ENCODE peak calls at places on chromosome 20, in ten cellular contexts. P is endothelial cell; X is CD8-positive, alpha-beta T cell; R is K562; L is WTC11; Q is foreskin keratinocyte; U is A549; B is suprapubic skin; Z is natural killer cell; V is retinal pigment epithelial cell. W is an unnamed sample.

GRCh38 chr20:53872561-53873248 is 197.7 kb downstream of the BCAS1 start:
- DNase-seq in P (no peak), X (no peak), R (no peak), L (no peak), Q (no peak), U (no peak), B (no peak), Z (no peak), V (no peak), W (no peak)

GRCh38 chr20:20837574-20838021 is 125.2 kb upstream of the RALGAPA2 start:
- DNase-seq in P (peak), X (no peak), R (peak), L (peak), Q (no peak), U (peak), B (no peak), Z (no peak), V (no peak), W (peak)

GRCh38 chr20:38275815-38276550 is 15.4 kb upstream of the KIAA1755 start:
- DNase-seq in P (no peak), X (no peak), R (peak), L (no peak), Q (peak), U (no peak), B (peak), Z (no peak), V (no peak), W (no peak)

GRCh38 chr20:46438156-46438750 is 31.8 kb upstream of the ELMO2 start:
- DNase-seq in P (peak), X (no peak), R (peak), L (no peak), Q (no peak), U (peak), B (no peak), Z (no peak), V (no peak), W (no peak)

GRCh38 chr20:19543114-19543513 is 214.9 kb upstream of the RIN2 start:
- DNase-seq in P (no peak), X (no peak), R (no peak), L (no peak), Q (no peak), U (no peak), B (no peak), Z (no peak), V (no peak), W (no peak)

GRCh38 chr20:54382419-54382818 is 93.0 kb upstream of the DOK5 start:
- DNase-seq in P (no peak), X (no peak), R (no peak), L (no peak), Q (no peak), U (no peak), B (no peak), Z (no peak), V (no peak), W (no peak)

GRCh38 chr20:37275125-37275524 is 13.5 kb upstream of the GHRH start:
- DNase-seq in P (no peak), X (no peak), R (no peak), L (no peak), Q (no peak), U (no peak), B (no peak), Z (no peak), V (no peak), W (no peak)

GRCh38 chr20:44198872-44199271 is 11.7 kb downstream of the OSER1 start:
- DNase-seq in P (no peak), X (no peak), R (no peak), L (no peak), Q (no peak), U (no peak), B (no peak), Z (no peak), V (no peak), W (no peak)

GRCh38 chr20:41717464-41717863 is 99.3 kb upstream of the CHD6 start:
- DNase-seq in P (no peak), X (no peak), R (peak), L (no peak), Q (no peak), U (no peak), B (no peak), Z (no peak), V (no peak), W (no peak)

GRCh38 chr20:38123021-38123587 is 42.0 kb downstream of the TGM2 start:
- DNase-seq in P (no peak), X (no peak), R (peak), L (no peak), Q (no peak), U (no peak), B (peak), Z (no peak), V (no peak), W (no peak)

GRCh38 chr20:21179796-21180195 is 53.9 kb downstream of the KIZ start:
- DNase-seq in P (no peak), X (no peak), R (no peak), L (no peak), Q (no peak), U (no peak), B (no peak), Z (no peak), V (no peak), W (no peak)

GRCh38 chr20:10504893-10505292 is 69.8 kb downstream of the SLX4IP start:
- DNase-seq in P (no peak), X (no peak), R (no peak), L (no peak), Q (no peak), U (no peak), B (no peak), Z (no peak), V (no peak), W (no peak)

GRCh38 chr20:16107172-16107870 is 465.9 kb downstream of the KIF16B start:
- DNase-seq in P (no peak), X (no peak), R (no peak), L (peak), Q (no peak), U (no peak), B (no peak), Z (no peak), V (no peak), W (no peak)

GRCh38 chr20:24720957-24721356 is 228.1 kb upstream of the CST7 start:
- DNase-seq in P (no peak), X (no peak), R (no peak), L (no peak), Q (no peak), U (no peak), B (no peak), Z (no peak), V (no peak), W (no peak)

GRCh38 chr20:39623584-39624234 is 661.6 kb downstream of the DHX35 start:
- DNase-seq in P (no peak), X (no peak), R (no peak), L (no peak), Q (no peak), U (no peak), B (no peak), Z (no peak), V (no peak), W (no peak)

GRCh38 chr20:51757226-51757625 is 11.0 kb downstream of the ATP9A start:
- DNase-seq in P (no peak), X (no peak), R (no peak), L (no peak), Q (no peak), U (no peak), B (no peak), Z (no peak), V (no peak), W (no peak)

GRCh38 chr20:23131766-23132165 is 45.6 kb upstream of the CD93 start:
- DNase-seq in P (no peak), X (no peak), R (no peak), L (no peak), Q (no peak), U (no peak), B (no peak), Z (no peak), V (no peak), W (no peak)

GRCh38 chr20:20411382-20411781 is 43.5 kb downstream of the INSM1 start:
- DNase-seq in P (no peak), X (no peak), R (no peak), L (no peak), Q (no peak), U (no peak), B (no peak), Z (no peak), V (no peak), W (no peak)

GRCh38 chr20:59751075-59751711 is 146.9 kb downstream of the PHACTR3 start:
- DNase-seq in P (peak), X (no peak), R (peak), L (peak), Q (no peak), U (peak), B (no peak), Z (no peak), V (no peak), W (peak)

GRCh38 chr20:9119776-9120175 is 50.9 kb downstream of the PLCB4 start:
- DNase-seq in P (no peak), X (no peak), R (no peak), L (no peak), Q (peak), U (no peak), B (no peak), Z (no peak), V (peak), W (no peak)

GRCh38 chr20:47241345-47241781 is 115.1 kb downstream of the ZMYND8 start:
- DNase-seq in P (no peak), X (no peak), R (no peak), L (no peak), Q (no peak), U (no peak), B (no peak), Z (no peak), V (no peak), W (no peak)

GRCh38 chr20:18609741-18610140 is 21.9 kb downstream of the DTD1 start:
- DNase-seq in P (no peak), X (no peak), R (no peak), L (no peak), Q (peak), U (no peak), B (no peak), Z (no peak), V (no peak), W (no peak)

GRCh38 chr20:23820493-23820892 is 6.0 kb downstream of the CST2 start:
- DNase-seq in P (no peak), X (no peak), R (no peak), L (no peak), Q (no peak), U (no peak), B (no peak), Z (no peak), V (no peak), W (no peak)

GRCh38 chr20:41413169-41413568 is 46.6 kb upstream of the EMILIN3 start:
- DNase-seq in P (no peak), X (no peak), R (no peak), L (no peak), Q (no peak), U (no peak), B (no peak), Z (no peak), V (no peak), W (no peak)

GRCh38 chr20:14892782-14893181 is 555.4 kb upstream of the FLRT3 start:
- DNase-seq in P (no peak), X (no peak), R (no peak), L (no peak), Q (no peak), U (no peak), B (no peak), Z (no peak), V (no peak), W (no peak)

GRCh38 chr20:8062781-8063180 is 43.2 kb upstream of the TMX4 start:
- DNase-seq in P (no peak), X (no peak), R (no peak), L (no peak), Q (no peak), U (no peak), B (no peak), Z (no peak), V (no peak), W (no peak)

GRCh38 chr20:40319056-40319455 is 370.0 kb downstream of the MAFB start:
- DNase-seq in P (no peak), X (no peak), R (no peak), L (no peak), Q (no peak), U (no peak), B (no peak), Z (no peak), V (no peak), W (no peak)

GRCh38 chr20:37309941-37310590 is 20.6 kb downstream of the MANBAL start:
- DNase-seq in P (no peak), X (no peak), R (no peak), L (no peak), Q (no peak), U (no peak), B (peak), Z (no peak), V (no peak), W (no peak)

GRCh38 chr20:15610700-15611277 is 962.5 kb downstream of the KIF16B start:
- DNase-seq in P (no peak), X (no peak), R (no peak), L (no peak), Q (no peak), U (no peak), B (no peak), Z (no peak), V (no peak), W (no peak)

GRCh38 chr20:21609221-21609620 is 95.4 kb upstream of the NKX2-2 start:
- DNase-seq in P (no peak), X (no peak), R (no peak), L (no peak), Q (no peak), U (no peak), B (no peak), Z (no peak), V (no peak), W (no peak)

GRCh38 chr20:14453259-14453658 is 115.8 kb upstream of the FLRT3 start:
- DNase-seq in P (no peak), X (no peak), R (no peak), L (no peak), Q (no peak), U (no peak), B (no peak), Z (no peak), V (no peak), W (no peak)

GRCh38 chr20:19712737-19713260 is 45.3 kb upstream of the RIN2 start:
- DNase-seq in P (no peak), X (no peak), R (no peak), L (no peak), Q (no peak), U (no peak), B (no peak), Z (no peak), V (no peak), W (no peak)

GRCh38 chr20:34124469-34125249 is 12.6 kb upstream of the EIF2S2 start:
- DNase-seq in P (no peak), X (no peak), R (no peak), L (no peak), Q (no peak), U (no peak), B (no peak), Z (no peak), V (no peak), W (no peak)

GRCh38 chr20:37346526-37347346 is 796 bp downstream of the SRC start:
- DNase-seq in P (no peak), X (no peak), R (no peak), L (no peak), Q (no peak), U (no peak), B (no peak), Z (no peak), V (no peak), W (peak)

GRCh38 chr20:38073307-38074010 is 39.9 kb downstream of the RPRD1B start:
- DNase-seq in P (peak), X (no peak), R (peak), L (no peak), Q (peak), U (no peak), B (no peak), Z (no peak), V (peak), W (peak)

GRCh38 chr20:46928580-46929132 is 34.0 kb downstream of the EYA2 start:
- DNase-seq in P (no peak), X (no peak), R (no peak), L (no peak), Q (no peak), U (no peak), B (no peak), Z (no peak), V (no peak), W (no peak)

GRCh38 chr20:17568972-17569471 is 853 bp upstream of the DSTN start:
- DNase-seq in P (peak), X (no peak), R (peak), L (peak), Q (peak), U (peak), B (peak), Z (no peak), V (peak), W (peak)

GRCh38 chr20:13703265-13703664 is 64.5 kb upstream of the TASP1 start:
- DNase-seq in P (no peak), X (no peak), R (peak), L (peak), Q (no peak), U (no peak), B (no peak), Z (no peak), V (no peak), W (no peak)

GRCh38 chr20:8361008-8361652 is 229.1 kb downstream of the PLCB1 start:
- DNase-seq in P (no peak), X (no peak), R (no peak), L (no peak), Q (no peak), U (no peak), B (no peak), Z (no peak), V (no peak), W (no peak)

GRCh38 chr20:49046087-49046900 is at the start of gene CSE1L:
- DNase-seq in P (peak), X (peak), R (peak), L (peak), Q (peak), U (peak), B (peak), Z (peak), V (peak), W (peak)
- TF ChIP-seq CTCF in P (no peak), X (no peak), R (no peak), L (no peak), Q (no peak), U (no peak), B (no peak), Z (no peak), V (no peak), W (no peak)

DNA sequence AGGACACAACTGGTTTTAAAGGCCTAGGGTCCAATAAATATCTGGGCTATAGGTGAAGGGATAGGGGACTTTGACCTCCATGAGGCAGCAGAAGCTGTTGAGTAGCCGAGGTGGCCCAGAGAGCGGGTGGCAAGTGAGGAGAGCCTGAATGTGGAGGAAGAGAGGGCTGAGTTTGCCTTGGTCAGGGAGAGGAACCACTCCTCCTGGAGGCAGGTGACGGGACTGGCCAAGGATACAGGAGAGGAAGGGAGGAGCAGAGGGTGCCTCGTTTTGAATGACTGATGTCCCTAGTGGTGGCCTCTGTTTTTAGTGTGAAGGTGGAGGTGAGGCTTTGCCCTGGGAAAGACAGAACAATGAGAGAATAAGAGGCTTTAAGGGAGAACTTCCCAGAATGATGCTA is 19.1 kb upstream of the AAR2 start:
- DNase-seq in P (no peak), X (no peak), R (peak), L (peak), Q (no peak), U (peak), B (no peak), Z (no peak), V (no peak), W (no peak)
- TF ChIP-seq CTCF in P (peak), X (no peak), R (peak), L (peak), Q (peak), U (no peak), B (no peak), Z (no peak), V (peak), W (peak)

DNA sequence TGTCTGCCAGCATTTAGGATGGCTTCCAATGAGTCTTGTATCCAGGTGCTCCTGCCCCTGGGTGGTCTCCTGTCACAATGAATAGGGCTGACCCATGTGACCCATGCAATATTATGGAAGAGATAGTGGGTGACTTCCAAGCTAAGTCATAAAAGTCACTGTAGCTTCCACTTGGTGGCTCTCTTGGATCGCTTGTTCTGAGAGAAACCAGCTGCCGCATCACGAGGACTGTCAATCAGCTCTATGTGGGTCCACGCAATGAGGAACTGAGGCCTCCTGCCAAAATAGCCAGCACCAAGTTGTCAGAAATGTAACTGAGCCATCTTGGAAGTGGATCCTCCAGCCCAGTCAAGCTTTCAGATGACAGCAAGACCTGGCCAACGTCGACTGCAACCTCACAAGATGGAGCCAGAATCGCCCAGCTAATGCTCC is 14.9 kb upstream of the MATN4 start:
- DNase-seq in P (no peak), X (no peak), R (peak), L (no peak), Q (no peak), U (no peak), B (no peak), Z (no peak), V (no peak), W (no peak)
- TF ChIP-seq CTCF in P (no peak), X (no peak), R (peak), L (no peak), Q (peak), U (peak), B (no peak), Z (no peak), V (peak), W (no peak)

GRCh38 chr20:50666709-50667310 is 24.5 kb downstream of the RIPOR3 start:
- DNase-seq in P (no peak), X (no peak), R (peak), L (no peak), Q (no peak), U (no peak), B (no peak), Z (no peak), V (no peak), W (no peak)

GRCh38 chr20:50659975-50660670 is 31.2 kb downstream of the RIPOR3 start:
- DNase-seq in P (no peak), X (no peak), R (no peak), L (no peak), Q (no peak), U (no peak), B (no peak), Z (no peak), V (no peak), W (no peak)

GRCh38 chr20:50664248-50664647 is 27.1 kb downstream of the RIPOR3 start:
- DNase-seq in P (no peak), X (no peak), R (no peak), L (no peak), Q (no peak), U (no peak), B (no peak), Z (no peak), V (no peak), W (no peak)

GRCh38 chr20:50658804-50659380 is 32.5 kb downstream of the RIPOR3 start:
- DNase-seq in P (no peak), X (no peak), R (no peak), L (no peak), Q (no peak), U (no peak), B (no peak), Z (no peak), V (no peak), W (no peak)

DNA sequence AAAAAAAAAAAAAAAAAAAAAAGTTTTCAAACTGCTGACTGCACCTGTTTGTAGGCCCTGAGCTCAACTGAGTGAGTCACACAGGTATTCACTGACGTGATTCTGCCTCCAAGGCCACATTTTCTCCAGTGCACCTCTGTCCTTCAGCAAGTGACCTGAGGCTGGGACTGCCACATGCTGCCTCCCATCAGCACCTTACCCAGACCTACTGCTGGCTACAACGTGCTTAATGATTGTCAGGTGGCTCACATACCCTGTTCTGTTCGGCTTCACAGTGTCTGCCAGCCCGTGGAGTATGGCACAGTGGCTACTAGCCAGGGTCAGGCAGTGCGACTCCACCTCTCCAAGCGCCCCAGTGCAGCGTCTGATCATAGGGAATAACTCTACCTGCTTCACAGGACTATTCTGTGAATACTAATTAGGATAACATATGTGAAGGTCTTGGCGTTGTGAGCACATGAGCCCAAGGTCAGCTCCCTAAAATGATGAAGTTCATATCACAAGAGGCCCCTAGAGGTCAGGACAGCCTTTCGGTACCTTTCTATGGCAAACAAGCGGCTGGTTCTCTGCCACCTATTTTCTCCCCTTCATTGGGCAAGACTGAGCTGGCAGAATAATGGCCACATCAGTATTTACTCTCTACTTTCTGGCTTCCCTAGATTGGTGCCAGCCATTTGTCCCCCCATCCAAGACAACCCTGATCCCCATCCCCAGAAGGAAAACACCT is 28.1 kb downstream of the RIPOR3 start:
- DNase-seq in P (no peak), X (no peak), R (peak), L (no peak), Q (no peak), U (no peak), B (no peak), Z (no peak), V (no peak), W (no peak)
- TF ChIP-seq CTCF in P (no peak), X (no peak), R (peak), L (no peak), Q (peak), U (peak), B (no peak), Z (no peak), V (peak), W (no peak)

GRCh38 chr20:57108742-57109141 is 157.7 kb downstream of the BMP7 start:
- DNase-seq in P (no peak), X (no peak), R (no peak), L (no peak), Q (no peak), U (no peak), B (no peak), Z (no peak), V (no peak), W (no peak)
- TF ChIP-seq CTCF in P (no peak), X (no peak), R (no peak), L (no peak), Q (no peak), U (no peak), B (no peak), Z (no peak), V (no peak), W (no peak)

GRCh38 chr20:595330-596308 is 14.5 kb downstream of the TCF15 start:
- DNase-seq in P (no peak), X (no peak), R (no peak), L (no peak), Q (no peak), U (no peak), B (no peak), Z (no peak), V (no peak), W (no peak)
- TF ChIP-seq CTCF in P (no peak), X (no peak), R (no peak), L (no peak), Q (no peak), U (no peak), B (no peak), Z (no peak), V (no peak), W (no peak)